ENCODE peak calls at places on chromosomes 3 and 15, in seven cellular contexts. N, R, X, H, Y, F and M are unnamed samples. For H3K36me3, the result is how much of the 10 kb centered on the place peaks cover.

GRCh38 chr15:43484455-43484854 is 8.5 kb downstream of the TP53BP1 start:
- DNase-seq in X (no peak), H (no peak), F (no peak), Y (no peak), N (no peak), R (no peak), M (no peak)

GRCh38 chr15:22895465-22896190 is 57.2 kb downstream of the NIPA2 start:
- DNase-seq in N (no peak), X (no peak), Y (peak), F (no peak), H (no peak), R (peak), M (peak)

GRCh38 chr3:14550651-14551611 is 10.8 kb upstream of the GRIP2 start:
- DNase-seq in H (no peak), Y (no peak), N (peak), F (no peak), R (no peak), X (no peak), M (peak)

GRCh38 chr15:60351066-60351465 is 46.7 kb downstream of the ANXA2 start:
- DNase-seq in R (no peak), F (no peak), N (no peak), X (no peak), Y (no peak), H (no peak), M (no peak)

GRCh38 chr15:78059110-78059839 is 18.2 kb downstream of the TBC1D2B start:
- DNase-seq in Y (no peak), H (no peak), R (no peak), N (no peak), X (no peak), F (no peak), M (peak)

GRCh38 chr3:100710355-100711198 is 1.3 kb downstream of the TFG start:
- DNase-seq in R (peak), Y (peak), N (no peak), F (peak), X (no peak), H (no peak), M (peak)

GRCh38 chr3:45865568-45865955 is 20.8 kb upstream of the CCR9 start:
- DNase-seq in H (no peak), N (no peak), X (no peak), F (no peak), R (no peak), Y (no peak), M (no peak)

GRCh38 chr3:35641920-35642532 is 2.7 kb downstream of the ARPP21 start:
- DNase-seq in N (no peak), H (no peak), R (no peak), X (no peak), F (no peak), Y (no peak), M (no peak)

GRCh38 chr15:84878504-84878903 is 6.0 kb upstream of the SLC28A1 start:
- DNase-seq in R (peak), N (peak), X (peak), F (no peak), H (peak), Y (peak), M (peak)

GRCh38 chr3:180383332-180384020 is 218.5 kb upstream of the TTC14 start:
- DNase-seq in X (no peak), R (no peak), Y (no peak), H (no peak), F (no peak), N (no peak), M (peak)

GRCh38 chr3:48599509-48600285 is 4.6 kb upstream of the COL7A1 start:
- DNase-seq in N (no peak), H (no peak), R (no peak), Y (no peak), F (no peak), X (no peak), M (no peak)

GRCh38 chr3:48600711-48601621 is 5.8 kb upstream of the COL7A1 start:
- DNase-seq in X (no peak), R (no peak), H (no peak), N (no peak), F (no peak), Y (no peak), M (no peak)

GRCh38 chr3:48597408-48597800 is 2.3 kb upstream of the COL7A1 start:
- DNase-seq in R (no peak), N (no peak), F (no peak), H (no peak), X (no peak), Y (no peak), M (no peak)

GRCh38 chr3:48598323-48599076 is 3.4 kb upstream of the COL7A1 start:
- DNase-seq in N (no peak), X (peak), H (no peak), F (no peak), R (peak), Y (no peak), M (peak)

GRCh38 chr3:48599077-48599501 is 4.0 kb upstream of the COL7A1 start:
- DNase-seq in F (no peak), N (peak), R (no peak), H (no peak), Y (no peak), X (no peak), M (peak)
- TF ChIP-seq CTCF in F (no peak), N (no peak), R (no peak), H (no peak), Y (no peak), X (no peak), M (no peak)

GRCh38 chr3:165523801-165524200 is 313.4 kb downstream of the BCHE start:
- DNase-seq in N (no peak), F (no peak), H (no peak), Y (no peak), X (no peak), R (no peak), M (peak)

GRCh38 chr3:165521131-165521871 is 315.9 kb downstream of the BCHE start:
- DNase-seq in F (no peak), N (no peak), X (no peak), H (no peak), R (no peak), Y (no peak), M (no peak)

GRCh38 chr3:165529451-165529850 is 307.8 kb downstream of the BCHE start:
- DNase-seq in X (no peak), R (no peak), F (no peak), N (no peak), Y (no peak), H (no peak), M (no peak)

GRCh38 chr3:165522371-165522770 is 314.9 kb downstream of the BCHE start:
- DNase-seq in X (no peak), F (no peak), Y (no peak), H (no peak), R (no peak), N (no peak), M (no peak)

GRCh38 chr3:165526367-165526766 is 310.9 kb downstream of the BCHE start:
- DNase-seq in F (no peak), N (no peak), H (no peak), R (no peak), Y (no peak), X (no peak), M (no peak)
- H3K4me3 ChIP-seq in F (no peak), N (no peak), H (no peak), R (no peak), Y (no peak), X (no peak), M (no peak)

DNA sequence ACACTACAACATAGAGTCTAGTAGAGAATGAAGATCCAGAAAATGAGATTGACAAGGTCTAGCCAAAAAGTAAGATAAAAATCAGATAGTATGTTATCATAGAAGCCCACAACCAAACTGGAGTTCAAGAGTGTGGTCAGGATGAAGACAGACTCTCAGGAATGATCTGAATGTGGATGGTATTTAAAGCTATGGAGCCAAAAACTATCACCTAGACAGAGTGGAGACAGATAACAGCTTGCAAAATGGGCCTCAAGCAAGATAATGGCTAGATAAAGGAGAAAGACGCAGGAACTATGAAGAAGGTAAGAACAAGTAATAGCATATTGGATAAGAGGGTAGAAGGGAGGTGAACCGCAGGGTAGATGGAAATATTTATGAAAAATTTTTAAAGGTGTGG is 35.4 kb downstream of the ZMAT3 start:
- DNase-seq in F (no peak), N (no peak), X (no peak), Y (no peak), R (no peak), H (no peak), M (no peak)
- H3K36me3 ChIP-seq in F (under half), N (under half), X (under half), Y (under half), R (under half), H (under half), M (under half)

GRCh38 chr15:26866298-26867198 is at the start of gene GABRA5:
- DNase-seq in H (no peak), N (no peak), Y (no peak), X (no peak), F (no peak), R (no peak), M (no peak)
- TF ChIP-seq CTCF in H (no peak), N (peak), Y (no peak), X (peak), F (no peak), R (peak), M (peak)

GRCh38 chr3:63968612-63969350 is 54.5 kb downstream of the PSMD6 start:
- DNase-seq in H (no peak), Y (no peak), X (no peak), R (no peak), N (no peak), F (no peak), M (peak)

GRCh38 chr3:63972196-63972595 is 51.1 kb downstream of the PSMD6 start:
- DNase-seq in F (no peak), X (no peak), R (no peak), H (no peak), Y (no peak), N (no peak), M (peak)

GRCh38 chr3:63972987-63973386 is 50.3 kb downstream of the PSMD6 start:
- DNase-seq in R (no peak), F (no peak), N (peak), X (no peak), Y (no peak), H (no peak), M (no peak)

GRCh38 chr3:63969866-63970265 is 53.4 kb downstream of the PSMD6 start:
- DNase-seq in H (no peak), R (no peak), N (no peak), Y (no peak), X (no peak), F (no peak), M (no peak)

GRCh38 chr3:63970596-63971468 is 52.5 kb downstream of the PSMD6 start:
- DNase-seq in X (no peak), F (no peak), R (no peak), N (no peak), H (no peak), Y (no peak), M (no peak)
- H3K4me3 ChIP-seq in X (no peak), F (no peak), R (no peak), N (no peak), H (peak), Y (no peak), M (no peak)

GRCh38 chr3:47413751-47414150 is 32.9 kb downstream of the PTPN23 start:
- DNase-seq in N (no peak), H (no peak), F (no peak), X (no peak), R (no peak), Y (no peak), M (no peak)

GRCh38 chr3:47418167-47419082 is 37.6 kb downstream of the PTPN23 start:
- DNase-seq in Y (no peak), R (no peak), N (no peak), F (no peak), H (no peak), X (no peak), M (no peak)

GRCh38 chr3:47414161-47414564 is 33.3 kb downstream of the PTPN23 start:
- DNase-seq in X (no peak), H (no peak), R (no peak), N (no peak), Y (no peak), F (no peak), M (no peak)

GRCh38 chr3:47414666-47415587 is 34.1 kb downstream of the PTPN23 start:
- DNase-seq in Y (no peak), H (no peak), F (no peak), N (no peak), R (no peak), X (no peak), M (no peak)

GRCh38 chr3:47416041-47416440 is 35.2 kb downstream of the PTPN23 start:
- DNase-seq in R (no peak), F (no peak), H (no peak), N (no peak), Y (no peak), X (no peak), M (no peak)
- H3K36me3 ChIP-seq in R (under half), F (half or more), H (half or more), N (under half), Y (under half), X (half or more), M (under half)

DNA sequence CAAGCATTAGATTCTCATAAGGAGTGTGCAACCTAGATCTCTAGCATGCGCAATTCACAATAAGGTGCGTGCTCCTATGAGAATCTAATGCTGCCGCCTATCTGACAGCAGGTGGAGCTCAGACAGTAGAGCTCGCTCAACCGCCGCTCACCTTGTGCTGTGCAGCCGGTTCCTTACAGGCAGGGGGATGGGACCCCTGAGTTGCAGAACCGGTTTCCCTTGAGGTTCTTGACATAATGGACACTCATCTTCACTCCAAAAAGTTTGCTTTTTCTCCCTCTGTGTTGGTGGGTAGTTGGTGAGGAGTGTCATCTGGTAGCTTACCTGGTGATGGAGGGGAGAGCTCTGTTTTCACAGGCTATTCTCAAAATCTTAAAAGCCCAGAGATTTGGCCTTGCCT is 324.0 kb upstream of the TBL1XR1 start:
- DNase-seq in H (peak), F (no peak), Y (no peak), R (no peak), X (no peak), N (no peak), M (peak)
- TF ChIP-seq CTCF in H (peak), F (no peak), Y (peak), R (no peak), X (no peak), N (no peak), M (peak)

GRCh38 chr15:74010929-74011540 is 16.5 kb downstream of the PML start:
- DNase-seq in R (no peak), X (no peak), Y (no peak), H (no peak), N (no peak), F (no peak), M (peak)
- H3K4me3 ChIP-seq in R (no peak), X (no peak), Y (no peak), H (no peak), N (no peak), F (no peak), M (no peak)

GRCh38 chr3:38496131-38496910 is at the start of gene EXOG:
- DNase-seq in Y (peak), N (peak), F (peak), H (peak), X (peak), R (peak), M (peak)

GRCh38 chr3:38490288-38490860 is 5.8 kb upstream of the EXOG start:
- DNase-seq in H (no peak), X (no peak), F (no peak), Y (no peak), N (no peak), R (no peak), M (no peak)

GRCh38 chr3:38489766-38490165 is 6.4 kb upstream of the EXOG start:
- DNase-seq in H (no peak), Y (no peak), F (no peak), X (no peak), N (no peak), R (no peak), M (no peak)

GRCh38 chr3:38491215-38491614 is 4.9 kb upstream of the EXOG start:
- DNase-seq in X (no peak), N (no peak), Y (no peak), R (no peak), H (no peak), F (no peak), M (no peak)

DNA sequence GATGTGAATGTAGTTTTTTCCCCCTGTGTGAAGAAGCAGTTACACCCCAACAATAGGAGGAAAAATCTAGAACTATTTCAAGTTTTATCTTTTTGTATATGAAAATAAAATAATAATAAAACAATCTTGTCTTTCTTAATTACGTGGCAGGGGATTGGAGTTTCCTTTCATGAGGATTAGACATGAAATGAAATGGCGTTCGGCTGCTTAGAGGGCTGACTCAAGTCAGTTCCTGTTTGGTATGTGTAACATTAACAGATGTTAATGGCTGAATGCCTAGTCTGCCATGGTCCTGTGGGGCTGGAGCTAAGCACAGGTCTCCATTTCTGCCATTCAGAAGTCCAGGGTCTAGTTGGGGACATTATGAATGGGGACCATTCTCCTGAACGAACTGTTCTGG is 3.1 kb upstream of the EXOG start:
- DNase-seq in F (no peak), N (no peak), R (no peak), H (no peak), X (no peak), Y (no peak), M (peak)
- H3K36me3 ChIP-seq in F (under half), N (under half), R (under half), H (under half), X (under half), Y (under half), M (under half)